ENCODE peak calls at places on chromosomes 5 and 9, in four cellular contexts. C, X, O and G are unnamed samples.
A peak's percentile ranks its signal among the peaks of the same experiment; 100 is the strongest.

GRCh38 chr9:130283514-130284248 is 18.1 kb downstream of the HMCN2 start:
- DNase-seq in C (no peak), O (no peak), X (no peak), G (no peak)

GRCh38 chr5:150342583-150342982 is 14.9 kb upstream of the TCOF1 start:
- DNase-seq in O (no peak), X (no peak), C (no peak), G (no peak)

GRCh38 chr5:87899109-87900100 is 369.2 kb downstream of the TMEM161B start:
- DNase-seq in C (peak; percentile 5), X (no peak), O (no peak), G (no peak)

GRCh38 chr9:128644452-128644851 is 12.2 kb downstream of the DYNC2I2 start:
- DNase-seq in X (no peak), O (no peak), C (no peak), G (no peak)

GRCh38 chr5:175750476-175751080 is 92.7 kb downstream of the HRH2 start:
- DNase-seq in X (no peak), O (no peak), C (no peak), G (no peak)

GRCh38 chr9:27784999-27785713 is 211.9 kb upstream of the C9orf72 start:
- DNase-seq in C (no peak), O (no peak), X (peak; percentile 45), G (no peak)

GRCh38 chr5:125410501-125411162 is 664.2 kb upstream of the ZNF608 start:
- DNase-seq in C (peak; percentile 70), X (no peak), O (no peak), G (peak; percentile 92)

GRCh38 chr5:154523704-154524103 is 45.7 kb upstream of the HAND1 start:
- DNase-seq in C (peak; percentile 32), X (no peak), O (no peak), G (no peak)

GRCh38 chr5:67118050-67118620 is 78.5 kb downstream of the CD180 start:
- DNase-seq in O (no peak), X (no peak), C (no peak), G (no peak)

GRCh38 chr9:76866689-76867088 is 39.2 kb downstream of the PRUNE2 start:
- DNase-seq in O (no peak), X (peak; percentile 6), C (peak; percentile 69), G (no peak)

GRCh38 chr5:146026307-146027010 is 78.9 kb downstream of the PLAC8L1 start:
- DNase-seq in O (no peak), X (no peak), C (no peak), G (no peak)

GRCh38 chr9:112028242-112029221 is 131.9 kb downstream of the UGCG start:
- DNase-seq in C (no peak), X (peak; percentile 53), O (no peak), G (no peak)

GRCh38 chr9:76700916-76701315 is 63.3 kb upstream of the PCA3 start:
- DNase-seq in C (no peak), X (no peak), O (no peak), G (no peak)

GRCh38 chr5:96257904-96258303 is 175.1 kb downstream of the PCSK1 start:
- DNase-seq in X (no peak), O (no peak), C (peak; percentile 32), G (no peak)

GRCh38 chr5:172492097-172492840 is 37.9 kb upstream of the SH3PXD2B start:
- DNase-seq in C (no peak), O (no peak), X (no peak), G (no peak)

GRCh38 chr5:150492621-150493020 is 15.3 kb upstream of the NDST1 start:
- DNase-seq in O (no peak), C (no peak), X (no peak), G (no peak)

GRCh38 chr9:81416476-81417298 is 272.7 kb downstream of the TLE1 start:
- DNase-seq in C (no peak), O (no peak), X (no peak), G (no peak)

GRCh38 chr5:142888469-142889085 is 118.4 kb downstream of the ARHGAP26 start:
- DNase-seq in O (no peak), C (peak; percentile 75), X (no peak), G (peak; percentile 55)

GRCh38 chr5:156094001-156094400 is 233.0 kb upstream of the SGCD start:
- DNase-seq in X (no peak), O (no peak), C (no peak), G (no peak)

GRCh38 chr5:53151713-53152458 is 42.3 kb upstream of the MOCS2 start:
- DNase-seq in C (peak; percentile 84), O (no peak), X (no peak), G (peak; percentile 29)